ENCODE peak calls at places on chromosomes 4 and X, in nine cellular contexts. One of them, this sample, is unnamed.

GRCh38 chrX:100591256-100592051 is 6.7 kb downstream of the TNMD start:
- DNase-seq in OCI-LY7: no peak
- DNase-seq in PC-3: no peak
- DNase-seq in GM23338: no peak
- DNase-seq in osteoblast: no peak
- DNase-seq in H9: no peak
- DNase-seq in mammary epithelial cell: no peak
- DNase-seq in fibroblast of lung: no peak
- DNase-seq in GM23248: no peak
- DNase-seq in this sample: no peak

GRCh38 chrX:9522756-9523155 is 57.9 kb downstream of the TBL1X start:
- DNase-seq in GM23248: no peak
- DNase-seq in H9: no peak
- DNase-seq in OCI-LY7: no peak
- DNase-seq in osteoblast: no peak
- DNase-seq in PC-3: no peak
- DNase-seq in fibroblast of lung: peak
- DNase-seq in GM23338: no peak
- DNase-seq in mammary epithelial cell: no peak
- DNase-seq in this sample: peak

GRCh38 chr4:66921433-66921832 is 623.9 kb downstream of the CENPC start:
- DNase-seq in H9: no peak
- DNase-seq in OCI-LY7: no peak
- DNase-seq in PC-3: no peak
- DNase-seq in GM23248: no peak
- DNase-seq in osteoblast: no peak
- DNase-seq in fibroblast of lung: no peak
- DNase-seq in GM23338: no peak
- DNase-seq in mammary epithelial cell: no peak
- DNase-seq in this sample: no peak

GRCh38 chrX:80876877-80877276 is 67.2 kb upstream of the BRWD3 start:
- DNase-seq in H9: no peak
- DNase-seq in OCI-LY7: peak
- DNase-seq in osteoblast: peak
- DNase-seq in PC-3: peak
- DNase-seq in mammary epithelial cell: peak
- DNase-seq in GM23338: peak
- DNase-seq in GM23248: peak
- DNase-seq in fibroblast of lung: peak
- DNase-seq in this sample: peak

GRCh38 chr4:105991726-105992125 is 96.5 kb downstream of the NPNT start:
- DNase-seq in PC-3: no peak
- DNase-seq in mammary epithelial cell: no peak
- DNase-seq in H9: no peak
- DNase-seq in GM23338: no peak
- DNase-seq in fibroblast of lung: no peak
- DNase-seq in GM23248: no peak
- DNase-seq in OCI-LY7: no peak
- DNase-seq in osteoblast: no peak
- DNase-seq in this sample: no peak

GRCh38 chr4:7547368-7548040 is 112.8 kb upstream of the PSAPL1 start:
- DNase-seq in GM23338: no peak
- DNase-seq in mammary epithelial cell: peak
- DNase-seq in H9: no peak
- DNase-seq in GM23248: no peak
- DNase-seq in OCI-LY7: no peak
- DNase-seq in PC-3: peak
- DNase-seq in fibroblast of lung: no peak
- DNase-seq in osteoblast: no peak
- DNase-seq in this sample: peak

GRCh38 chrX:103356023-103356798 is at the start of gene TCEAL9:
- DNase-seq in GM23338: peak
- DNase-seq in fibroblast of lung: peak
- DNase-seq in PC-3: peak
- DNase-seq in OCI-LY7: peak
- DNase-seq in mammary epithelial cell: peak
- DNase-seq in GM23248: peak
- DNase-seq in H9: peak
- DNase-seq in osteoblast: peak
- DNase-seq in this sample: peak

GRCh38 chrX:112653017-112653416 is 26.7 kb downstream of the LHFPL1 start:
- DNase-seq in PC-3: no peak
- DNase-seq in mammary epithelial cell: no peak
- DNase-seq in GM23248: no peak
- DNase-seq in H9: no peak
- DNase-seq in fibroblast of lung: no peak
- DNase-seq in OCI-LY7: no peak
- DNase-seq in osteoblast: no peak
- DNase-seq in GM23338: no peak
- DNase-seq in this sample: no peak

GRCh38 chr4:89000844-89001360 is 56.1 kb downstream of the FAM13A start:
- DNase-seq in mammary epithelial cell: peak
- DNase-seq in H9: no peak
- DNase-seq in GM23248: peak
- DNase-seq in PC-3: peak
- DNase-seq in GM23338: no peak
- DNase-seq in osteoblast: no peak
- DNase-seq in OCI-LY7: no peak
- DNase-seq in fibroblast of lung: peak
- DNase-seq in this sample: peak

GRCh38 chrX:70481424-70481823 is 36.8 kb downstream of the DLG3 start:
- DNase-seq in osteoblast: no peak
- DNase-seq in mammary epithelial cell: no peak
- DNase-seq in GM23248: no peak
- DNase-seq in H9: no peak
- DNase-seq in OCI-LY7: no peak
- DNase-seq in PC-3: no peak
- DNase-seq in fibroblast of lung: no peak
- DNase-seq in GM23338: no peak
- DNase-seq in this sample: no peak

GRCh38 chr4:6893449-6894085 is 16.1 kb upstream of the TBC1D14 start:
- DNase-seq in GM23338: no peak
- DNase-seq in osteoblast: peak
- DNase-seq in OCI-LY7: no peak
- DNase-seq in mammary epithelial cell: no peak
- DNase-seq in H9: no peak
- DNase-seq in fibroblast of lung: peak
- DNase-seq in PC-3: no peak
- DNase-seq in GM23248: peak
- DNase-seq in this sample: peak

GRCh38 chr4:107120661-107121060 is 84.5 kb upstream of the DKK2 start:
- DNase-seq in mammary epithelial cell: no peak
- DNase-seq in osteoblast: no peak
- DNase-seq in GM23338: peak
- DNase-seq in H9: no peak
- DNase-seq in fibroblast of lung: no peak
- DNase-seq in PC-3: no peak
- DNase-seq in OCI-LY7: no peak
- DNase-seq in GM23248: peak
- DNase-seq in this sample: no peak

GRCh38 chrX:112759512-112759911 is 79.8 kb upstream of the LHFPL1 start:
- DNase-seq in OCI-LY7: no peak
- DNase-seq in GM23338: no peak
- DNase-seq in osteoblast: no peak
- DNase-seq in PC-3: no peak
- DNase-seq in fibroblast of lung: no peak
- DNase-seq in mammary epithelial cell: no peak
- DNase-seq in H9: no peak
- DNase-seq in GM23248: no peak
- DNase-seq in this sample: no peak

GRCh38 chr4:3128976-3129375 is 54.5 kb downstream of the HTT start:
- DNase-seq in GM23338: no peak
- DNase-seq in PC-3: no peak
- DNase-seq in OCI-LY7: no peak
- DNase-seq in H9: no peak
- DNase-seq in osteoblast: peak
- DNase-seq in GM23248: peak
- DNase-seq in fibroblast of lung: no peak
- DNase-seq in mammary epithelial cell: no peak
- DNase-seq in this sample: peak

GRCh38 chr4:158163941-158164665 is 8.7 kb downstream of the GASK1B start:
- DNase-seq in fibroblast of lung: no peak
- DNase-seq in PC-3: peak
- DNase-seq in H9: no peak
- DNase-seq in GM23248: no peak
- DNase-seq in GM23338: no peak
- DNase-seq in OCI-LY7: no peak
- DNase-seq in mammary epithelial cell: peak
- DNase-seq in osteoblast: no peak
- DNase-seq in this sample: no peak

GRCh38 chrX:150849996-150850720 is 48.3 kb downstream of the CD99L2 start:
- DNase-seq in fibroblast of lung: no peak
- DNase-seq in GM23338: no peak
- DNase-seq in PC-3: no peak
- DNase-seq in OCI-LY7: no peak
- DNase-seq in mammary epithelial cell: peak
- DNase-seq in GM23248: peak
- DNase-seq in H9: no peak
- DNase-seq in osteoblast: peak
- DNase-seq in this sample: no peak

GRCh38 chr4:118005883-118006282 is 28.4 kb upstream of the NDST3 start:
- DNase-seq in GM23338: peak
- DNase-seq in mammary epithelial cell: no peak
- DNase-seq in osteoblast: no peak
- DNase-seq in fibroblast of lung: no peak
- DNase-seq in H9: no peak
- DNase-seq in OCI-LY7: no peak
- DNase-seq in GM23248: no peak
- DNase-seq in PC-3: no peak
- DNase-seq in this sample: no peak

GRCh38 chr4:121185960-121186359 is 21.8 kb upstream of the TNIP3 start:
- DNase-seq in OCI-LY7: no peak
- DNase-seq in fibroblast of lung: no peak
- DNase-seq in GM23338: no peak
- DNase-seq in mammary epithelial cell: no peak
- DNase-seq in osteoblast: no peak
- DNase-seq in H9: no peak
- DNase-seq in PC-3: no peak
- DNase-seq in GM23248: no peak
- DNase-seq in this sample: no peak

GRCh38 chrX:134167804-134168203 is 69.2 kb upstream of the CCDC160 start:
- DNase-seq in H9: no peak
- DNase-seq in OCI-LY7: no peak
- DNase-seq in GM23248: no peak
- DNase-seq in GM23338: no peak
- DNase-seq in PC-3: no peak
- DNase-seq in osteoblast: no peak
- DNase-seq in fibroblast of lung: no peak
- DNase-seq in mammary epithelial cell: no peak
- DNase-seq in this sample: no peak

GRCh38 chrX:68681443-68681941 is 34.0 kb downstream of the STARD8 start:
- DNase-seq in fibroblast of lung: peak
- DNase-seq in mammary epithelial cell: peak
- DNase-seq in GM23248: peak
- DNase-seq in OCI-LY7: no peak
- DNase-seq in osteoblast: peak
- DNase-seq in H9: no peak
- DNase-seq in GM23338: no peak
- DNase-seq in PC-3: no peak
- DNase-seq in this sample: peak

GRCh38 chr4:114598191-114599121 is at the start of gene UGT8:
- DNase-seq in H9: peak
- DNase-seq in GM23338: peak
- DNase-seq in OCI-LY7: peak
- DNase-seq in osteoblast: peak
- DNase-seq in PC-3: peak
- DNase-seq in mammary epithelial cell: peak
- DNase-seq in GM23248: peak
- DNase-seq in fibroblast of lung: peak
- DNase-seq in this sample: no peak
- H2AFZ ChIP-seq in H9: peak
- H2AFZ ChIP-seq in GM23338: peak
- H2AFZ ChIP-seq in OCI-LY7: peak
- H2AFZ ChIP-seq in osteoblast: peak
- H2AFZ ChIP-seq in PC-3: peak
- H2AFZ ChIP-seq in mammary epithelial cell: peak
- H2AFZ ChIP-seq in GM23248: peak
- H2AFZ ChIP-seq in fibroblast of lung: peak
- H2AFZ ChIP-seq in this sample: peak

DNA sequence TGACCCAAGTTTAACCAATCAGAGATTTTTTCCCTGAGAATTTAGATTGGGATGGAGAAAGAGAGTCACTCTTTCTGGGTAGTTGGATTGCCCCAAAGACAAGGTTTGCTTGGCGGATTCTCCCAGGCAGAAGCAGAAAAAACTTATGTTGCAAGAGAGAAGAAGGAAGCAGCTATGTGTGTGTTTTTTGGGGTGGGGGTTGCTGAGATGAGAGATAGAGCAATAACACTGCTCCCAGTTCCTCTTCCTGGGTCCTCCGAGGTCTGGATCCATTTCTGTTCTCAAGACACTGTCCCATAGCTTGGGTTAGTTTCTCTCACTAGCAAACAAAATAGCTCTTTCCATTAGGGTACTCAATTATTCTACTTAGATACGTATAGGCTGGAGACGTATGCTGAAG is 222.1 kb downstream of the STIM2 start:
- DNase-seq in GM23338: no peak
- DNase-seq in fibroblast of lung: no peak
- DNase-seq in PC-3: no peak
- DNase-seq in osteoblast: no peak
- DNase-seq in OCI-LY7: no peak
- DNase-seq in H9: no peak
- DNase-seq in mammary epithelial cell: no peak
- DNase-seq in GM23248: no peak
- DNase-seq in this sample: no peak
- H2AFZ ChIP-seq in GM23338: no peak
- H2AFZ ChIP-seq in fibroblast of lung: no peak
- H2AFZ ChIP-seq in PC-3: no peak
- H2AFZ ChIP-seq in osteoblast: no peak
- H2AFZ ChIP-seq in OCI-LY7: no peak
- H2AFZ ChIP-seq in H9: no peak
- H2AFZ ChIP-seq in mammary epithelial cell: no peak
- H2AFZ ChIP-seq in GM23248: no peak
- H2AFZ ChIP-seq in this sample: no peak

GRCh38 chr4:174207370-174207769 is 76.1 kb downstream of the FBXO8 start:
- DNase-seq in fibroblast of lung: no peak
- DNase-seq in osteoblast: no peak
- DNase-seq in H9: no peak
- DNase-seq in OCI-LY7: no peak
- DNase-seq in GM23338: no peak
- DNase-seq in GM23248: peak
- DNase-seq in mammary epithelial cell: no peak
- DNase-seq in PC-3: no peak
- DNase-seq in this sample: peak
- H2AFZ ChIP-seq in fibroblast of lung: no peak
- H2AFZ ChIP-seq in osteoblast: no peak
- H2AFZ ChIP-seq in H9: no peak
- H2AFZ ChIP-seq in OCI-LY7: no peak
- H2AFZ ChIP-seq in GM23338: no peak
- H2AFZ ChIP-seq in GM23248: no peak
- H2AFZ ChIP-seq in mammary epithelial cell: no peak
- H2AFZ ChIP-seq in PC-3: no peak
- H2AFZ ChIP-seq in this sample: no peak

DNA sequence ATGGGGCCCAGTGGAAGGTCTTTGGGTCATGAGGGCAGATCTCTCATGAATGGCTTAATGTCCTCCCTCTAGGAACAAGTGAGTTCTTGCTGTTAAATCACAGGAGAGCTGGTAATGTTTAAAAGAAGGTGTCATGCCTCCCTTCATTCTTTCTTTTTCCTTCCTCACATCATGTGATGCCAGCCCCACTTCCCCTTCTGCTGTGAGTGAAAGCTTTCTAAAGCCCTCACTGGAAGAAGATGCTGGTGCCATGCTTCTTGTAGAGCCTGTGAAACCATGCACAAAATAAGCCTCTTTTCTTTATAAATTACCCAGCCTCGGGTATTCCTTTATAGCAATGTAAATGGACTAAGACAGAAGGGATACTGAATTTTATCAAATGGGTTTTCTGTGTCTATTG is 66.1 kb upstream of the ZNF827 start:
- DNase-seq in mammary epithelial cell: no peak
- DNase-seq in fibroblast of lung: no peak
- DNase-seq in H9: no peak
- DNase-seq in osteoblast: no peak
- DNase-seq in PC-3: no peak
- DNase-seq in GM23248: no peak
- DNase-seq in OCI-LY7: no peak
- DNase-seq in GM23338: no peak
- DNase-seq in this sample: no peak
- H2AFZ ChIP-seq in mammary epithelial cell: no peak
- H2AFZ ChIP-seq in fibroblast of lung: no peak
- H2AFZ ChIP-seq in H9: no peak
- H2AFZ ChIP-seq in osteoblast: no peak
- H2AFZ ChIP-seq in PC-3: no peak
- H2AFZ ChIP-seq in GM23248: no peak
- H2AFZ ChIP-seq in OCI-LY7: peak
- H2AFZ ChIP-seq in GM23338: no peak
- H2AFZ ChIP-seq in this sample: no peak